ENCODE peak calls at places on chromosomes 3 and 15, in five cellular contexts. One of them, this sample, is unnamed.
A peak's percentile ranks its signal among the peaks of the same experiment; 100 is the strongest.

GRCh38 chr15:39657714-39658113 is 76.8 kb downstream of the THBS1 start:
- DNase-seq in upper lobe of left lung: no peak
- DNase-seq in gastrocnemius medialis: no peak
- DNase-seq in Panc1: no peak
- DNase-seq in neural progenitor cell: no peak
- DNase-seq in this sample: no peak

GRCh38 chr3:140898340-140899180 is 43.1 kb upstream of the SLC25A36 start:
- DNase-seq in upper lobe of left lung: no peak
- DNase-seq in gastrocnemius medialis: no peak
- DNase-seq in Panc1: peak; percentile 28
- DNase-seq in neural progenitor cell: peak; percentile 33
- DNase-seq in this sample: no peak

GRCh38 chr3:141011511-141012262 is 39.5 kb upstream of the SPSB4 start:
- DNase-seq in upper lobe of left lung: peak; percentile 60
- DNase-seq in gastrocnemius medialis: peak; percentile 63
- DNase-seq in Panc1: peak; percentile 36
- DNase-seq in neural progenitor cell: peak; percentile 92
- DNase-seq in this sample: peak; percentile 80

GRCh38 chr15:73265536-73266153 is 103.1 kb downstream of the HCN4 start:
- DNase-seq in upper lobe of left lung: no peak
- DNase-seq in gastrocnemius medialis: peak; percentile 44
- DNase-seq in Panc1: no peak
- DNase-seq in neural progenitor cell: peak; percentile 76
- DNase-seq in this sample: no peak

GRCh38 chr3:124429129-124429815 is 301.0 kb upstream of the UMPS start:
- DNase-seq in upper lobe of left lung: no peak
- DNase-seq in gastrocnemius medialis: no peak
- DNase-seq in Panc1: no peak
- DNase-seq in neural progenitor cell: no peak
- DNase-seq in this sample: no peak

GRCh38 chr3:113736548-113737089 is 9.4 kb downstream of the NAA50 start:
- DNase-seq in upper lobe of left lung: no peak
- DNase-seq in gastrocnemius medialis: no peak
- DNase-seq in Panc1: no peak
- DNase-seq in neural progenitor cell: peak; percentile 45
- DNase-seq in this sample: no peak

GRCh38 chr3:8538904-8539303 is 37.3 kb downstream of the LMCD1 start:
- DNase-seq in upper lobe of left lung: no peak
- DNase-seq in gastrocnemius medialis: no peak
- DNase-seq in Panc1: no peak
- DNase-seq in neural progenitor cell: no peak
- DNase-seq in this sample: no peak

GRCh38 chr3:99817047-99817436 is 620 bp upstream of the CMSS1 start:
- DNase-seq in upper lobe of left lung: no peak
- DNase-seq in gastrocnemius medialis: peak; percentile 31
- DNase-seq in Panc1: no peak
- DNase-seq in neural progenitor cell: peak; percentile 42
- DNase-seq in this sample: peak; percentile 17

GRCh38 chr3:190024912-190025311 is 95.8 kb downstream of the P3H2 start:
- DNase-seq in upper lobe of left lung: no peak
- DNase-seq in gastrocnemius medialis: no peak
- DNase-seq in Panc1: no peak
- DNase-seq in neural progenitor cell: no peak
- DNase-seq in this sample: no peak

GRCh38 chr3:150721285-150722130 is 17.8 kb upstream of the ERICH6 start:
- DNase-seq in upper lobe of left lung: no peak
- DNase-seq in gastrocnemius medialis: no peak
- DNase-seq in Panc1: no peak
- DNase-seq in neural progenitor cell: peak; percentile 77
- DNase-seq in this sample: no peak

GRCh38 chr3:120129718-120130117 is 35.5 kb upstream of the GSK3B start:
- DNase-seq in upper lobe of left lung: no peak
- DNase-seq in gastrocnemius medialis: no peak
- DNase-seq in Panc1: no peak
- DNase-seq in neural progenitor cell: no peak
- DNase-seq in this sample: no peak

GRCh38 chr3:97996988-97997387 is 24.8 kb upstream of the RIOX2 start:
- DNase-seq in upper lobe of left lung: no peak
- DNase-seq in gastrocnemius medialis: no peak
- DNase-seq in Panc1: no peak
- DNase-seq in neural progenitor cell: no peak
- DNase-seq in this sample: no peak

GRCh38 chr3:126672741-126673140 is 17.8 kb upstream of the TXNRD3 start:
- DNase-seq in upper lobe of left lung: no peak
- DNase-seq in gastrocnemius medialis: no peak
- DNase-seq in Panc1: no peak
- DNase-seq in neural progenitor cell: no peak
- DNase-seq in this sample: peak; percentile 26

GRCh38 chr3:175571096-175571495 is 712.0 kb downstream of the NAALADL2 start:
- DNase-seq in upper lobe of left lung: no peak
- DNase-seq in gastrocnemius medialis: no peak
- DNase-seq in Panc1: no peak
- DNase-seq in neural progenitor cell: no peak
- DNase-seq in this sample: no peak

DNA sequence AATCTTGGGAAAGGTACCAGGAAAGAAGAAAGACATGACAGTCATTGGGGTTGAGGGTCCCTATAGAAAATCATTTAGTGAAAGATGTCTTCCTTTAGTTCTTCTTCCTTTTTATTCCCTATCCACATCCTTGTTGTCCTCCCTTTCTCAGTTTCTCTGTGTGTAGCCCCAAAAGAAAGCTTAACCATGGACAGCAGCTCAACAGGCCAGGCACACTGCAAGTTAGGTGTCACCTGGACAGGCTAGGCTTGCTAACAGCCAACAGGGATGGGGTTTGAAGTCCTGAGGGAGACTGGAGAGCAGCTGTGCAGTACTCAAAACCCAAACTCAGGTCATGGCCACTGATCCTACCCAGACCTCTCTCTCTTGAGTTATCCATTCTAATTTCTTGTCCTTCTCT is 543.1 kb downstream of the TUSC7 start:
- DNase-seq in upper lobe of left lung: no peak
- DNase-seq in gastrocnemius medialis: no peak
- DNase-seq in Panc1: no peak
- DNase-seq in neural progenitor cell: no peak
- DNase-seq in this sample: no peak
- H3K4me1 ChIP-seq in upper lobe of left lung: no peaks in the 10 kb centered on the region
- H3K4me1 ChIP-seq in gastrocnemius medialis: no peaks in the 10 kb centered on the region
- H3K4me1 ChIP-seq in Panc1: no peaks in the 10 kb centered on the region
- H3K4me1 ChIP-seq in neural progenitor cell: peaks cover 14% of the 10 kb centered on the region
- H3K4me1 ChIP-seq in this sample: peaks cover 5% of the 10 kb centered on the region

DNA sequence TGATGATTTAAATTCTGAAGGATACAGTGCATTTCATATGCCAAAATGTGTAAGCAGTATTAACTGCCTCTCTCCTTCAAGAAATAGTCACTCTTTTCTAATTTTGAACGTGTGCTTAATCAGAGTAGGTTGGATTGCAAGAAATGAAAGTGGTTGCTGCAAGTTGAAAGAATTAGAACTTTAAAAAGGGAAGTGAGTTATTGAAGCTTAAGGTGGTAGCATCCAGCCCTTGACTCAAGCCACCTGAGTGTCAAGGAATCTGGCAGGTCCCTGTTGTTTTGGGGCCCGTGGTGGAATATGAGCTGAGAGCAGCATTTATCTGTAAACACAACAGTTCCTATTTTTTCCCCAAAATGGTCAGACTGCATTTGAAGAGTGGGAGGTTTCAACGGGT is 1.7 kb downstream of the ITPR1 start:
- DNase-seq in upper lobe of left lung: no peak
- DNase-seq in gastrocnemius medialis: no peak
- DNase-seq in Panc1: no peak
- DNase-seq in neural progenitor cell: no peak
- DNase-seq in this sample: no peak
- H3K4me3 ChIP-seq in upper lobe of left lung: peak overlapping the region; percentile 94
- H3K4me3 ChIP-seq in gastrocnemius medialis: peak overlapping the region; percentile 78
- H3K4me3 ChIP-seq in Panc1: peak overlapping the region; percentile 90
- H3K4me3 ChIP-seq in neural progenitor cell: peak overlapping the region; percentile 73
- H3K4me3 ChIP-seq in this sample: peak overlapping the region; percentile 89

GRCh38 chr15:30990036-30990435 is 1.4 kb downstream of the MTMR10 start:
- DNase-seq in upper lobe of left lung: no peak
- DNase-seq in gastrocnemius medialis: no peak
- DNase-seq in Panc1: no peak
- DNase-seq in neural progenitor cell: no peak
- DNase-seq in this sample: no peak
- TF ChIP-seq CTCF in upper lobe of left lung: no peak
- TF ChIP-seq CTCF in gastrocnemius medialis: peak; percentile 14
- TF ChIP-seq CTCF in Panc1: no peak
- TF ChIP-seq CTCF in neural progenitor cell: no peak
- TF ChIP-seq CTCF in this sample: no peak

GRCh38 chr3:131541288-131541687 is 38.5 kb upstream of the MRPL3 start:
- DNase-seq in upper lobe of left lung: no peak
- DNase-seq in gastrocnemius medialis: no peak
- DNase-seq in Panc1: no peak
- DNase-seq in neural progenitor cell: no peak
- DNase-seq in this sample: no peak

GRCh38 chr3:131540143-131540542 is 37.4 kb upstream of the MRPL3 start:
- DNase-seq in upper lobe of left lung: no peak
- DNase-seq in gastrocnemius medialis: no peak
- DNase-seq in Panc1: no peak
- DNase-seq in neural progenitor cell: no peak
- DNase-seq in this sample: no peak

GRCh38 chr3:131540821-131541220 is 38.0 kb upstream of the MRPL3 start:
- DNase-seq in upper lobe of left lung: no peak
- DNase-seq in gastrocnemius medialis: no peak
- DNase-seq in Panc1: no peak
- DNase-seq in neural progenitor cell: no peak
- DNase-seq in this sample: no peak

GRCh38 chr3:131537531-131537930 is 34.8 kb upstream of the MRPL3 start:
- DNase-seq in upper lobe of left lung: no peak
- DNase-seq in gastrocnemius medialis: no peak
- DNase-seq in Panc1: no peak
- DNase-seq in neural progenitor cell: no peak
- DNase-seq in this sample: no peak

DNA sequence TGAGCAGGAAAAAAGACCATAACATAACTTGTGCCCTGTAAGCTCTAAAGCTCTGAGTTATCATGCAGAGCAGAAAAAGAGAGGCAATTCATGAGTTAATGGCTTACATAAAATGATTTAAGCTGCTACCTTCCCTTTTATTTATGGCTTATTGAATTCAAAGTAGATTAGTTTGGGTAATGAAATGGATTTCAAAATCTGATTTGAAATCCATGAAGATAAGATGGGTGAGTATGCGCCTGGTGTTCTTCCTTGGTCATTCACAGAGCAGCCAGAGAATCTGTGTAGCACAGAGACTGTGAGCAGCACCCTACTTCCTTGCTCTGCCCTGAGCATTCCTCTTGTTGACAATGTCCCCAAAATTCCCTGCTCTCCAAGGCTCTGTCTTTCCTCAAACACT is 36.2 kb upstream of the MRPL3 start:
- DNase-seq in upper lobe of left lung: no peak
- DNase-seq in gastrocnemius medialis: no peak
- DNase-seq in Panc1: no peak
- DNase-seq in neural progenitor cell: no peak
- DNase-seq in this sample: no peak
- H3K4me1 ChIP-seq in upper lobe of left lung: no peaks in the 10 kb centered on the region
- H3K4me1 ChIP-seq in gastrocnemius medialis: peaks cover 7% of the 10 kb centered on the region
- H3K4me1 ChIP-seq in Panc1: no peaks in the 10 kb centered on the region
- H3K4me1 ChIP-seq in neural progenitor cell: no peaks in the 10 kb centered on the region
- H3K4me1 ChIP-seq in this sample: no peaks in the 10 kb centered on the region

GRCh38 chr15:65066635-65067333 is 1.0 kb downstream of the RASL12 start:
- DNase-seq in upper lobe of left lung: no peak
- DNase-seq in gastrocnemius medialis: no peak
- DNase-seq in Panc1: no peak
- DNase-seq in neural progenitor cell: peak; percentile 45
- DNase-seq in this sample: no peak
- H3K4me3 ChIP-seq in upper lobe of left lung: peak overlapping the region; percentile 51
- H3K4me3 ChIP-seq in gastrocnemius medialis: peak overlapping the region; percentile 50
- H3K4me3 ChIP-seq in Panc1: no peak overlapping the region
- H3K4me3 ChIP-seq in neural progenitor cell: peak overlapping the region; percentile 51
- H3K4me3 ChIP-seq in this sample: no peak overlapping the region

GRCh38 chr3:169615833-169616232 is 47.7 kb downstream of the MECOM start:
- DNase-seq in upper lobe of left lung: no peak
- DNase-seq in gastrocnemius medialis: no peak
- DNase-seq in Panc1: no peak
- DNase-seq in neural progenitor cell: no peak
- DNase-seq in this sample: no peak
- TF ChIP-seq CTCF in upper lobe of left lung: no peak
- TF ChIP-seq CTCF in gastrocnemius medialis: no peak
- TF ChIP-seq CTCF in Panc1: no peak
- TF ChIP-seq CTCF in neural progenitor cell: no peak
- TF ChIP-seq CTCF in this sample: no peak

GRCh38 chr3:172151610-172152293 is 112.4 kb downstream of the FNDC3B start:
- DNase-seq in upper lobe of left lung: no peak
- DNase-seq in gastrocnemius medialis: no peak
- DNase-seq in Panc1: no peak
- DNase-seq in neural progenitor cell: no peak
- DNase-seq in this sample: no peak

GRCh38 chr3:172148269-172148668 is 108.9 kb downstream of the FNDC3B start:
- DNase-seq in upper lobe of left lung: no peak
- DNase-seq in gastrocnemius medialis: no peak
- DNase-seq in Panc1: no peak
- DNase-seq in neural progenitor cell: no peak
- DNase-seq in this sample: no peak

GRCh38 chr3:172148702-172149565 is 109.6 kb downstream of the FNDC3B start:
- DNase-seq in upper lobe of left lung: no peak
- DNase-seq in gastrocnemius medialis: no peak
- DNase-seq in Panc1: no peak
- DNase-seq in neural progenitor cell: peak; percentile 47
- DNase-seq in this sample: no peak

GRCh38 chr3:172150896-172151295 is 111.5 kb downstream of the FNDC3B start:
- DNase-seq in upper lobe of left lung: no peak
- DNase-seq in gastrocnemius medialis: no peak
- DNase-seq in Panc1: no peak
- DNase-seq in neural progenitor cell: no peak
- DNase-seq in this sample: no peak

DNA sequence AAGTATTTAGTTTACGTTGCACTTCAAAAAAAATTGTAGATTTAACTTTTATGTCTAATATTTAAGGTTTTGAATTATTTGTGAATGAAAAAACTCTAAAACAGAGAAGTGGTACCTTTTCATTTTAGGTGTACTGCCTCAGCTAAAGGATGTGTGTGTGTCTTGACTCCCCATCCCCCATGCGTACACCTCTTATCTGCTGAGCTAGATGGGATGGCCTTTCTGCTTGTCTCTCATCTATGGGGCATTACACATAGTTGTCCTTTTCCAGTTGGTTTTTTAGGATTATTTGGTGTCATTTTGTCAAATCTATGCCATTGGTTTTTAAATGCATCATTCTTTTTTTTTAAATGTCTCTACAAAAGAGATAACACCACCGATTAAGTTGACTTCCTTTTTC is 110.9 kb downstream of the FNDC3B start:
- DNase-seq in upper lobe of left lung: no peak
- DNase-seq in gastrocnemius medialis: no peak
- DNase-seq in Panc1: no peak
- DNase-seq in neural progenitor cell: no peak
- DNase-seq in this sample: no peak
- H3K4me1 ChIP-seq in upper lobe of left lung: peaks cover 37% of the 10 kb centered on the region
- H3K4me1 ChIP-seq in gastrocnemius medialis: peaks cover 66% of the 10 kb centered on the region
- H3K4me1 ChIP-seq in Panc1: peaks cover 84% of the 10 kb centered on the region
- H3K4me1 ChIP-seq in neural progenitor cell: peaks cover 49% of the 10 kb centered on the region
- H3K4me1 ChIP-seq in this sample: peaks cover 20% of the 10 kb centered on the region

GRCh38 chr3:72738752-72739520 is 109.3 kb downstream of the SHQ1 start:
- DNase-seq in upper lobe of left lung: peak; percentile 92
- DNase-seq in gastrocnemius medialis: no peak
- DNase-seq in Panc1: no peak
- DNase-seq in neural progenitor cell: peak; percentile 91
- DNase-seq in this sample: peak; percentile 60
- H3K4me3 ChIP-seq in upper lobe of left lung: peak overlapping the region; percentile 56
- H3K4me3 ChIP-seq in gastrocnemius medialis: peak overlapping the region; percentile 49
- H3K4me3 ChIP-seq in Panc1: peak overlapping the region; percentile 56
- H3K4me3 ChIP-seq in neural progenitor cell: peak overlapping the region; percentile 46
- H3K4me3 ChIP-seq in this sample: peak overlapping the region; percentile 9